ENCODE peak calls at places on chromosomes 7 and 10, in ten cellular contexts. J is aorta, I is prostate gland, K is suprapubic skin, T is HepG2, R is A549, S is substantia nigra, E is fibroblast of lung, F is mesendoderm, D is MM.1S. V is an unnamed sample.
A peak's percentile ranks its signal among the peaks of the same experiment; 100 is the strongest.

GRCh38 chr10:113080621-113081229 is 130.7 kb downstream of the TCF7L2 start:
- DNase-seq in T (no peak), I (no peak), E (no peak), D (no peak), S (no peak), J (no peak), K (no peak), F (no peak), R (no peak), V (no peak)

GRCh38 chr7:151816562-151817314 is 60.2 kb downstream of the PRKAG2 start:
- DNase-seq in D (no peak), K (no peak), F (no peak), R (no peak), J (no peak), T (no peak), I (no peak), E (no peak), S (no peak), V (no peak)

GRCh38 chr10:106107711-106108110 is 1056.8 kb downstream of the SORCS1 start:
- DNase-seq in R (no peak), D (no peak), F (no peak), J (no peak), I (no peak), T (no peak), E (no peak), K (no peak), S (no peak), V (no peak)

GRCh38 chr10:76089626-76090185 is 658.3 kb downstream of the LRMDA start:
- DNase-seq in T (no peak), D (no peak), J (no peak), F (no peak), I (no peak), R (no peak), E (no peak), S (no peak), K (no peak), V (no peak)

GRCh38 chr7:35418716-35419425 is 165.0 kb upstream of the TBX20 start:
- DNase-seq in T (no peak), S (no peak), K (no peak), I (no peak), D (no peak), F (no peak), E (no peak), R (no peak), J (no peak), V (no peak)

GRCh38 chr10:36018996-36019395 is 376.9 kb upstream of the FZD8 start:
- DNase-seq in J (no peak), F (no peak), R (no peak), E (no peak), D (no peak), S (no peak), T (no peak), I (no peak), K (no peak), V (no peak)

GRCh38 chr7:152986369-152986768 is 226.8 kb downstream of the ACTR3B start:
- DNase-seq in E (no peak), K (no peak), T (no peak), R (no peak), S (no peak), F (no peak), D (no peak), J (no peak), I (no peak), V (no peak)

GRCh38 chr7:105131033-105131656 is 117.1 kb downstream of the KMT2E start:
- DNase-seq in I (no peak), E (peak; percentile 41), K (no peak), F (no peak), J (no peak), T (no peak), R (no peak), S (no peak), D (peak; percentile 42), V (no peak)

GRCh38 chr10:70221030-70221429 is 12.2 kb downstream of the PPA1 start:
- DNase-seq in K (no peak), J (no peak), E (no peak), I (no peak), F (no peak), D (no peak), T (no peak), R (no peak), S (no peak), V (no peak)
- H3K27ac ChIP-seq in K (peak overlapping the region; percentile 48), J (no peak overlapping the region), E (no peak overlapping the region), I (no peak overlapping the region), F (no peak overlapping the region), D (peak overlapping the region; percentile 6), T (peak overlapping the region; percentile 15), R (no peak overlapping the region), S (peak overlapping the region; percentile 11), V (no peak overlapping the region)

GRCh38 chr7:13879994-13880686 is 109.3 kb downstream of the ETV1 start:
- DNase-seq in K (no peak), F (peak; percentile 37), E (peak; percentile 85), R (no peak), D (no peak), J (no peak), T (no peak), I (peak; percentile 46), S (no peak), V (no peak)

GRCh38 chr7:13880789-13881188 is 108.7 kb downstream of the ETV1 start:
- DNase-seq in D (no peak), F (no peak), E (peak; percentile 94), K (no peak), S (no peak), R (no peak), J (no peak), T (no peak), I (no peak), V (no peak)

GRCh38 chr7:13878154-13878553 is 111.3 kb downstream of the ETV1 start:
- DNase-seq in J (no peak), T (no peak), I (no peak), D (no peak), K (no peak), R (no peak), S (no peak), F (no peak), E (no peak), V (no peak)

GRCh38 chr7:13879143-13879542 is 110.3 kb downstream of the ETV1 start:
- DNase-seq in K (no peak), T (no peak), R (no peak), F (no peak), S (no peak), D (no peak), I (no peak), E (no peak), J (no peak), V (no peak)

DNA sequence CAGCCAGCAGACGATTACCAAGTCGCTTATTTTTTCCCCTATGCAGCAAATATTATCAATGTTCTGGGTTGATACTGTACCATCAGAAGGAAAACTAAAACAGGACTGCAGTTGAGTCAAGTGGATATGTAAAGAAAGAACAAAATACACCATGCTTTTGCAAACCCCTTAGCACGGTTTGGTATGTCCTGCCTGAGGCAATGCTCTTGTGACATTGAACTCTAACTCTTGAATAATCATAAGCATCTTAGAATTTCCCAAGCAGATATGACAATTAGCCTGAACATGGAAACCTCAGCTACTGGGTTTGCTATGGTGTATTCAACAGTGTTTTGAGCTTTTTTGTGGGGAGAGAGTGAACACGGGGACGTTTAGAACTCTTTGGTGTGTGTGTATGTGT is 107.4 kb downstream of the ETV1 start:
- DNase-seq in I (no peak), D (no peak), E (no peak), J (no peak), F (no peak), S (no peak), K (no peak), T (no peak), R (no peak), V (no peak)
- H3K27ac ChIP-seq in I (no peak overlapping the region), D (no peak overlapping the region), E (no peak overlapping the region), J (no peak overlapping the region), F (no peak overlapping the region), S (no peak overlapping the region), K (no peak overlapping the region), T (no peak overlapping the region), R (no peak overlapping the region), V (no peak overlapping the region)

GRCh38 chr10:11713963-11714362 is 28.2 kb upstream of the ECHDC3 start:
- DNase-seq in J (no peak), S (no peak), T (no peak), R (no peak), F (no peak), I (no peak), E (no peak), K (no peak), D (no peak), V (no peak)

GRCh38 chr10:11713186-11713743 is 28.9 kb upstream of the ECHDC3 start:
- DNase-seq in R (no peak), J (no peak), T (no peak), K (no peak), F (no peak), E (peak; percentile 82), S (no peak), D (no peak), I (no peak), V (no peak)

GRCh38 chr10:11714750-11715365 is 27.3 kb upstream of the ECHDC3 start:
- DNase-seq in J (no peak), S (no peak), R (no peak), T (peak; percentile 71), F (no peak), D (no peak), K (no peak), I (no peak), E (no peak), V (no peak)

GRCh38 chr10:11716704-11717103 is 25.5 kb upstream of the ECHDC3 start:
- DNase-seq in R (no peak), F (no peak), T (no peak), E (no peak), S (no peak), I (no peak), K (no peak), J (no peak), D (no peak), V (no peak)

GRCh38 chr10:11715815-11716494 is 26.2 kb upstream of the ECHDC3 start:
- DNase-seq in S (no peak), T (peak; percentile 97), E (no peak), R (no peak), I (peak; percentile 74), D (no peak), K (no peak), J (peak; percentile 58), F (no peak), V (no peak)
- H3K27ac ChIP-seq in S (no peak overlapping the region), T (peak overlapping the region; percentile 70), E (no peak overlapping the region), R (no peak overlapping the region), I (no peak overlapping the region), D (no peak overlapping the region), K (peak overlapping the region; percentile 31), J (no peak overlapping the region), F (no peak overlapping the region), V (no peak overlapping the region)

GRCh38 chr7:131007439-131008330 is 273.7 kb upstream of the KLF14 start:
- DNase-seq in E (peak; percentile 73), R (peak; percentile 79), S (peak; percentile 39), D (no peak), K (no peak), T (peak; percentile 70), F (peak; percentile 86), I (peak; percentile 87), J (peak; percentile 66), V (peak; percentile 66)

GRCh38 chr7:131003634-131004033 is 269.6 kb upstream of the KLF14 start:
- DNase-seq in R (no peak), S (no peak), F (no peak), E (no peak), T (no peak), K (no peak), D (no peak), J (no peak), I (no peak), V (no peak)

GRCh38 chr7:131000873-131001272 is 266.9 kb upstream of the KLF14 start:
- DNase-seq in E (no peak), F (peak; percentile 41), D (no peak), I (no peak), R (no peak), T (no peak), J (no peak), S (no peak), K (no peak), V (no peak)

GRCh38 chr7:131002600-131002999 is 268.6 kb upstream of the KLF14 start:
- DNase-seq in I (no peak), K (no peak), T (no peak), F (no peak), S (no peak), R (no peak), D (no peak), J (no peak), E (no peak), V (no peak)

GRCh38 chr7:131004371-131004770 is 270.4 kb upstream of the KLF14 start:
- DNase-seq in T (no peak), S (no peak), D (no peak), E (no peak), K (no peak), J (no peak), F (no peak), R (no peak), I (no peak), V (no peak)
- H3K27ac ChIP-seq in T (no peak overlapping the region), S (no peak overlapping the region), D (no peak overlapping the region), E (no peak overlapping the region), K (no peak overlapping the region), J (no peak overlapping the region), F (no peak overlapping the region), R (no peak overlapping the region), I (no peak overlapping the region), V (no peak overlapping the region)